ENCODE peak calls at places on chromosomes 1 and 21, in eight cellular contexts. K, D, P, S, M, W, Q and U are unnamed samples.

GRCh38 chr1:231162300-231162969 is 577 bp downstream of the TRIM67 start:
- DNase-seq in K (peak), D (no peak), P (no peak), S (no peak), M (no peak), W (no peak), Q (no peak), U (no peak)

GRCh38 chr1:21667348-21668231 is 1.6 kb downstream of the RAP1GAP start:
- DNase-seq in K (no peak), D (no peak), P (no peak), S (no peak), M (no peak), W (peak), Q (no peak), U (peak)

GRCh38 chr1:160607051-160608032 is 28.0 kb upstream of the CD84 start:
- DNase-seq in K (peak), D (no peak), P (peak), S (peak), M (peak), W (no peak), Q (no peak), U (no peak)

GRCh38 chr1:201481004-201481380 is 12.0 kb upstream of the PHLDA3 start:
- DNase-seq in K (no peak), D (no peak), P (no peak), S (no peak), M (no peak), W (no peak), Q (no peak), U (no peak)

GRCh38 chr1:151067185-151067584 is 3.4 kb upstream of the GABPB2 start:
- DNase-seq in K (no peak), D (no peak), P (no peak), S (no peak), M (no peak), W (peak), Q (no peak), U (no peak)

GRCh38 chr1:203167026-203167912 is 8.4 kb downstream of the MYBPH start:
- DNase-seq in K (no peak), D (no peak), P (no peak), S (no peak), M (no peak), W (no peak), Q (no peak), U (no peak)

GRCh38 chr21:31110430-31110829 is 72.2 kb upstream of the KRTAP19-8 start:
- DNase-seq in K (no peak), D (no peak), P (no peak), S (no peak), M (no peak), W (no peak), Q (no peak), U (no peak)

GRCh38 chr1:163202833-163203451 is at the start of gene RGS5:
- DNase-seq in K (peak), D (no peak), P (peak), S (no peak), M (no peak), W (no peak), Q (no peak), U (no peak)

GRCh38 chr1:23743287-23744052 is at the start of gene ELOA:
- DNase-seq in K (peak), D (peak), P (peak), S (peak), M (peak), W (peak), Q (peak), U (no peak)

GRCh38 chr21:45869121-45870007 is 112.2 kb upstream of the COL6A1 start:
- DNase-seq in K (no peak), D (no peak), P (peak), S (no peak), M (no peak), W (peak), Q (no peak), U (no peak)

GRCh38 chr1:172875892-172876291 is 174.8 kb downstream of the TNFSF18 start:
- DNase-seq in K (no peak), D (no peak), P (no peak), S (no peak), M (no peak), W (no peak), Q (no peak), U (no peak)
- H3K27ac ChIP-seq in K (no peak), D (no peak), P (no peak), S (no peak), M (no peak), W (no peak), Q (no peak), U (no peak)

GRCh38 chr1:208176654-208177053 is 67.5 kb downstream of the PLXNA2 start:
- DNase-seq in K (no peak), D (no peak), P (no peak), S (no peak), M (no peak), W (no peak), Q (no peak), U (no peak)
- H3K27ac ChIP-seq in K (no peak), D (no peak), P (no peak), S (no peak), M (no peak), W (no peak), Q (no peak), U (no peak)

GRCh38 chr1:224687465-224687864 is 71.3 kb downstream of the CNIH3 start:
- DNase-seq in K (no peak), D (no peak), P (no peak), S (no peak), M (no peak), W (no peak), Q (no peak), U (no peak)

GRCh38 chr1:224683981-224684380 is 67.9 kb downstream of the CNIH3 start:
- DNase-seq in K (no peak), D (no peak), P (no peak), S (no peak), M (no peak), W (no peak), Q (no peak), U (no peak)

GRCh38 chr1:224689354-224689753 is 73.2 kb downstream of the CNIH3 start:
- DNase-seq in K (no peak), D (no peak), P (no peak), S (no peak), M (no peak), W (no peak), Q (no peak), U (no peak)

GRCh38 chr1:224681816-224682215 is 65.7 kb downstream of the CNIH3 start:
- DNase-seq in K (peak), D (no peak), P (no peak), S (no peak), M (no peak), W (no peak), Q (no peak), U (no peak)

GRCh38 chr1:224684920-224685547 is 68.9 kb downstream of the CNIH3 start:
- DNase-seq in K (no peak), D (no peak), P (no peak), S (no peak), M (no peak), W (no peak), Q (no peak), U (no peak)
- H3K27ac ChIP-seq in K (no peak), D (no peak), P (no peak), S (no peak), M (no peak), W (no peak), Q (no peak), U (no peak)

GRCh38 chr1:58857673-58858343 is 74.0 kb upstream of the JUN start:
- DNase-seq in K (no peak), D (no peak), P (no peak), S (no peak), M (no peak), W (no peak), Q (no peak), U (no peak)
- H3K27ac ChIP-seq in K (no peak), D (peak), P (no peak), S (no peak), M (peak), W (no peak), Q (no peak), U (no peak)

GRCh38 chr1:6596886-6597776 is 5.5 kb downstream of the KLHL21 start:
- DNase-seq in K (no peak), D (no peak), P (no peak), S (no peak), M (no peak), W (no peak), Q (peak), U (no peak)

GRCh38 chr1:6597777-6598131 is 4.9 kb downstream of the KLHL21 start:
- DNase-seq in K (no peak), D (no peak), P (no peak), S (no peak), M (no peak), W (no peak), Q (no peak), U (no peak)

GRCh38 chr1:6600410-6601048 is 2.1 kb downstream of the KLHL21 start:
- DNase-seq in K (no peak), D (no peak), P (no peak), S (no peak), M (no peak), W (no peak), Q (no peak), U (no peak)

GRCh38 chr1:6601049-6601864 is 1.4 kb downstream of the KLHL21 start:
- DNase-seq in K (no peak), D (peak), P (peak), S (peak), M (peak), W (peak), Q (peak), U (peak)

GRCh38 chr1:6599141-6599975 is 3.3 kb downstream of the KLHL21 start:
- DNase-seq in K (no peak), D (no peak), P (no peak), S (no peak), M (peak), W (no peak), Q (peak), U (no peak)
- H3K27ac ChIP-seq in K (no peak), D (peak), P (no peak), S (peak), M (no peak), W (peak), Q (peak), U (peak)

GRCh38 chr1:156198831-156199349 is 5.0 kb downstream of the SLC25A44 start:
- DNase-seq in K (no peak), D (no peak), P (no peak), S (no peak), M (no peak), W (no peak), Q (no peak), U (no peak)
- H3K27ac ChIP-seq in K (no peak), D (no peak), P (no peak), S (no peak), M (no peak), W (no peak), Q (no peak), U (no peak)

DNA sequence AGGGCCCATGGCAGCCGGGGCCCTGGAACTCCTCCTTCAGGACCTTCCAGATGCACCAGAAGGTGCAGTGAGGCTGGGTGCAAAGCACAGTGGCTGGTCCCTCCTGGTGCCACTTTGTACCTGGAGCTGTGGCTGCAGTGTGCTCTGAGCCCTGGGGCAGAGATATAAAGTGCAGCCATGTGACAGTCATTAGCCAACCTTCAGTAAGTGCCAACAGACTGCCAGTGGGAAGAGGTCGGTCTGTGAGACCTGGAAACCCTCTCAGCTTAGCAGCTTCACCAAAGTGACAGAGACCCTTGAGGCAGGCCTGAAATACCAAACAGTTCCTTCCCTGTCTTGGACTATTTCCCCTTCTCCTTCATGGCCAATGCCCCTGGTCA is 26.7 kb upstream of the NGF start:
- DNase-seq in K (no peak), D (no peak), P (no peak), S (no peak), M (no peak), W (no peak), Q (no peak), U (no peak)
- H3K27ac ChIP-seq in K (no peak), D (no peak), P (no peak), S (no peak), M (no peak), W (peak), Q (no peak), U (peak)

DNA sequence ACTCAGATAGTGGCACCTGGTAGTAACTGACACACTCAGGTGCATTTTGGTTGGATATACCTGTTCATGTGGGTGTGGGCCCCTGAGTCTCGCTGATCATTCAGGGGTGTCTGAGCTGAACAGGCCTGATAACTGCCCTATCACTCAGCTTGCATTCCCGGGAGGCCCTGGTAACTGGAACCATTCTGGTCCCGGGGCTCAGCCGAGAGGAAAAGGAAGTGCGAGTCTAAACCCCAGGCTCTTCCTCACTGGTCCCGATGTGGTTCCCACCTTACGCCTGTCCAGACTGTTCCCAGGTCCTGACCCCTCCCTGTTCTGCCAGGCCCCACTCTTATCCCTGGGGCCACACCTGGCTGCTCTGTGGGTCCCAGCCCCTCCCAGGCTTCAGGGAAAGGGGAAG is 11.7 kb upstream of the CDK18 start:
- DNase-seq in K (no peak), D (no peak), P (no peak), S (no peak), M (no peak), W (no peak), Q (no peak), U (no peak)
- H3K27ac ChIP-seq in K (no peak), D (no peak), P (no peak), S (no peak), M (no peak), W (peak), Q (peak), U (peak)

GRCh38 chr1:117654485-117655219 is 48.8 kb downstream of the TENT5C start:
- DNase-seq in K (no peak), D (no peak), P (no peak), S (no peak), M (peak), W (no peak), Q (no peak), U (no peak)
- H3K27ac ChIP-seq in K (no peak), D (no peak), P (no peak), S (no peak), M (peak), W (no peak), Q (no peak), U (no peak)